ENCODE peak calls at places on chromosome 16, in six cellular contexts. K is stimulated activated CD8-positive, alpha-beta memory T cell treated with anti-CD3 and anti-CD28 coated beads, Interleukin-4, amount 100 ng/mL, for 1 hour; Z is A172; V is CD4-positive, alpha-beta T cell; G is NCI-H1105; J is NCI-H82. U is an unnamed sample.

GRCh38 chr16:27859020-27859419 is 204.5 kb downstream of the GSG1L start:
- DNase-seq in K (no peak), Z (no peak), V (no peak), G (no peak), J (peak; percentile 55), U (no peak)

GRCh38 chr16:3087836-3088235 is 11.3 kb downstream of the ZSCAN10 start:
- DNase-seq in K (no peak), Z (no peak), V (no peak), G (no peak), J (no peak), U (no peak)

GRCh38 chr16:4915226-4915761 is 21.7 kb downstream of the PPL start:
- DNase-seq in K (no peak), Z (peak; percentile 97), V (no peak), G (no peak), J (no peak), U (peak; percentile 80)

GRCh38 chr16:31064882-31065461 is 9.1 kb downstream of the ZNF668 start:
- DNase-seq in K (no peak), Z (peak; percentile 97), V (no peak), G (no peak), J (peak; percentile 99), U (peak; percentile 62)

GRCh38 chr16:73529303-73530012 is 481.5 kb upstream of the ZFHX3 start:
- DNase-seq in K (no peak), Z (no peak), V (no peak), G (no peak), J (no peak), U (no peak)

GRCh38 chr16:58264007-58264406 is 30.8 kb downstream of the PRSS54 start:
- DNase-seq in K (no peak), Z (no peak), V (no peak), G (no peak), J (no peak), U (no peak)

GRCh38 chr16:82664181-82664580 is 37.4 kb downstream of the CDH13 start:
- DNase-seq in K (no peak), Z (no peak), V (no peak), G (no peak), J (no peak), U (no peak)

GRCh38 chr16:67176662-67177061 is 6.3 kb downstream of the NOL3 start:
- DNase-seq in K (no peak), Z (no peak), V (no peak), G (no peak), J (no peak), U (no peak)

GRCh38 chr16:16067127-16067526 is 117.7 kb downstream of the ABCC1 start:
- DNase-seq in K (no peak), Z (no peak), V (no peak), G (no peak), J (no peak), U (no peak)

GRCh38 chr16:89288966-89289365 is 71.5 kb downstream of the ZNF778 start:
- DNase-seq in K (no peak), Z (no peak), V (no peak), G (no peak), J (no peak), U (no peak)

U was measured in renal cortical epithelial cell.